ENCODE peak calls at places on chromosomes 3 and 15, in seven cellular contexts. Z is left ventricle myocardium inferior, E is HL-60, M is pancreas, B is HCT116, H is uterus, O is heart right ventricle. Y is an unnamed sample.

GRCh38 chr15:96838088-96838487 is 507.6 kb downstream of the NR2F2 start:
- DNase-seq in M (no peak), H (no peak), B (no peak), O (no peak), E (no peak), Z (no peak), Y (no peak)

GRCh38 chr15:35854398-35854797 is 308.4 kb upstream of the DPH6 start:
- DNase-seq in Z (no peak), O (no peak), H (no peak), E (no peak), M (no peak), B (no peak), Y (no peak)

GRCh38 chr3:160162440-160162839 is 62.8 kb upstream of the C3orf80 start:
- DNase-seq in M (no peak), O (no peak), Z (no peak), E (no peak), H (no peak), B (no peak), Y (no peak)

GRCh38 chr3:12138044-12138443 is 20.7 kb downstream of the TIMP4 start:
- DNase-seq in O (peak; percentile 32), H (no peak), Z (no peak), E (peak; percentile 18), B (peak; percentile 8), M (no peak), Y (no peak)

GRCh38 chr3:158808697-158809096 is 6.8 kb downstream of the MFSD1 start:
- DNase-seq in M (no peak), Z (no peak), H (no peak), E (peak; percentile 79), B (no peak), O (no peak), Y (no peak)

GRCh38 chr3:42698216-42698910 is 4.2 kb downstream of the HHATL start:
- DNase-seq in E (no peak), B (no peak), Z (no peak), M (no peak), H (no peak), O (no peak), Y (no peak)

GRCh38 chr15:98177950-98178848 is 217.7 kb downstream of the ARRDC4 start:
- DNase-seq in B (peak; percentile 36), Z (no peak), H (peak; percentile 34), M (no peak), E (peak; percentile 12), O (no peak), Y (no peak)

GRCh38 chr3:194058189-194058571 is 77.8 kb upstream of the HES1 start:
- DNase-seq in M (peak; percentile 74), Z (peak; percentile 63), B (no peak), O (peak; percentile 64), E (no peak), H (peak; percentile 26), Y (peak; percentile 73)

GRCh38 chr15:98142584-98142983 is 182.1 kb downstream of the ARRDC4 start:
- DNase-seq in M (no peak), B (no peak), E (no peak), H (no peak), O (no peak), Z (no peak), Y (no peak)

GRCh38 chr15:51195459-51195858 is 100.8 kb upstream of the TNFAIP8L3 start:
- DNase-seq in O (no peak), Z (no peak), H (no peak), B (no peak), M (no peak), E (no peak), Y (no peak)

GRCh38 chr15:80003171-80003570 is 32.2 kb upstream of the BCL2A1 start:
- DNase-seq in Z (no peak), E (no peak), O (no peak), H (no peak), M (no peak), B (no peak), Y (no peak)

GRCh38 chr3:104519968-104520655 is 846.6 kb upstream of the ALCAM start:
- DNase-seq in E (no peak), O (no peak), H (no peak), M (no peak), B (no peak), Z (no peak), Y (no peak)

GRCh38 chr3:110126065-110126464 is 788.7 kb upstream of the DPPA4 start:
- DNase-seq in B (no peak), H (no peak), O (no peak), M (no peak), Z (no peak), E (no peak), Y (no peak)

GRCh38 chr3:4741404-4742307 is 237.6 kb upstream of the BHLHE40 start:
- DNase-seq in B (peak; percentile 83), O (peak; percentile 41), Z (no peak), E (peak; percentile 68), M (peak; percentile 64), H (peak; percentile 90), Y (peak; percentile 91)

GRCh38 chr3:13420817-13421755 is 964 bp upstream of the NUP210 start:
- DNase-seq in Z (no peak), M (no peak), O (no peak), E (peak; percentile 88), B (no peak), H (no peak), Y (no peak)

GRCh38 chr3:5264896-5265770 is 77.6 kb downstream of the EDEM1 start:
- DNase-seq in E (no peak), O (no peak), M (no peak), H (no peak), Z (no peak), B (no peak), Y (no peak)

GRCh38 chr15:48337626-48338025 is 6.4 kb downstream of the DUT start:
- DNase-seq in O (no peak), E (no peak), M (no peak), B (no peak), H (no peak), Z (no peak), Y (no peak)

GRCh38 chr3:42934910-42935309 is 29.0 kb downstream of the ZNF662 start:
- DNase-seq in B (no peak), O (no peak), H (no peak), Z (no peak), E (no peak), M (no peak), Y (no peak)

GRCh38 chr3:55476515-55476914 is 10.6 kb downstream of the WNT5A start:
- DNase-seq in Z (no peak), H (no peak), B (no peak), M (no peak), O (no peak), E (no peak), Y (no peak)

GRCh38 chr3:120791958-120792357 is 49.4 kb downstream of the GTF2E1 start:
- DNase-seq in O (no peak), M (no peak), H (no peak), E (no peak), B (no peak), Z (no peak), Y (no peak)

GRCh38 chr15:97968380-97968779 is 7.9 kb downstream of the ARRDC4 start:
- DNase-seq in M (no peak), B (no peak), H (no peak), O (no peak), Z (no peak), E (no peak), Y (no peak)

GRCh38 chr3:43867673-43868072 is 176.9 kb downstream of the ABHD5 start:
- DNase-seq in E (no peak), M (no peak), B (no peak), H (no peak), Z (no peak), O (no peak), Y (no peak)

GRCh38 chr15:88800026-88800425 is 3.2 kb upstream of the ACAN start:
- DNase-seq in B (no peak), O (no peak), Z (no peak), H (no peak), E (no peak), M (no peak), Y (no peak)

GRCh38 chr15:79635149-79635771 is 203.1 kb downstream of the MINAR1 start:
- DNase-seq in M (no peak), B (no peak), H (no peak), E (no peak), O (no peak), Z (no peak), Y (no peak)

GRCh38 chr3:10743366-10744097 is 72.5 kb upstream of the SLC6A11 start:
- DNase-seq in E (no peak), M (no peak), O (no peak), H (no peak), B (no peak), Z (no peak), Y (peak; percentile 58)

GRCh38 chr15:24617646-24618045 is 57.9 kb upstream of the NPAP1 start:
- DNase-seq in O (no peak), Z (no peak), E (no peak), B (no peak), H (no peak), M (no peak), Y (no peak)

GRCh38 chr3:50268703-50269451 is at the start of gene SEMA3B:
- DNase-seq in B (no peak), E (no peak), Z (peak; percentile 60), H (peak; percentile 64), O (peak; percentile 66), M (peak; percentile 94), Y (peak; percentile 90)

GRCh38 chr3:66755924-66756323 is 242.2 kb upstream of the KBTBD8 start:
- DNase-seq in M (no peak), E (no peak), Z (no peak), H (no peak), B (no peak), O (no peak), Y (no peak)

GRCh38 chr3:54046677-54047214 is 75.6 kb upstream of the CACNA2D3 start:
- DNase-seq in O (peak; percentile 18), M (no peak), Z (no peak), E (no peak), B (no peak), H (no peak), Y (no peak)

GRCh38 chr15:93063292-93063671 is 25.7 kb downstream of the RGMA start:
- DNase-seq in B (no peak), O (no peak), M (no peak), Z (no peak), E (no peak), H (no peak), Y (no peak)
- H3K27ac ChIP-seq in B (no peak overlapping the region), O (peak overlapping the region; percentile 3), M (no peak overlapping the region), Z (peak overlapping the region; percentile 56), E (no peak overlapping the region), H (peak overlapping the region; percentile 52), Y (peak overlapping the region; percentile 45)

GRCh38 chr15:70447927-70448698 is 315.2 kb downstream of the UACA start:
- DNase-seq in H (no peak), B (no peak), M (peak; percentile 37), E (peak; percentile 61), O (peak; percentile 45), Z (peak; percentile 26), Y (no peak)
- TF ChIP-seq CTCF in H (no peak), B (no peak), M (no peak), E (no peak), O (no peak), Z (no peak), Y (no peak)

DNA sequence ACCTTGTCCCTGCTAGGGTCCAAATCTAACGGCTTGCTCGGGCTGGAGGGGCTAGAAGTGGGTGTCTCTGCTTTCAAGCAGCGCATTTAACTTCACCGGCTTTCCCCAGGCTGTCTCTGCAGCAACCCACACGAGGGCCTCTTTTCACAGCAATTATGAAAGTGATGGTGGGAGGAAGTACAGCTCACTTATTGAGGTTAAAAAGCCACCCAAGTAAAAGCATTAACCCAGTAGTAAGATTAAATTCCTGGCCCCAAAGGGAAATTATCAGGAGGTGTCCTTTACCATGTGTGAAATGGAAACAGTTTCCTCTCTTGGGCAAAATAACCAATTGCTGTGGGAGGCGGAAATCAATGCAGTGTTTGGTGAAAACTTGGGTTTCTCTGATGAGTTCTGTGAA is 41.1 kb downstream of the NGRN start:
- DNase-seq in H (no peak), B (no peak), M (no peak), Z (no peak), O (no peak), E (no peak), Y (no peak)
- H3K27ac ChIP-seq in H (peak overlapping the region; percentile 62), B (no peak overlapping the region), M (peak overlapping the region; percentile 26), Z (no peak overlapping the region), O (no peak overlapping the region), E (no peak overlapping the region), Y (peak overlapping the region; percentile 69)

GRCh38 chr15:70704166-70704565 is 59.2 kb downstream of the UACA start:
- DNase-seq in H (no peak), O (no peak), M (no peak), Z (no peak), B (no peak), E (no peak), Y (no peak)
- TF ChIP-seq CTCF in H (no peak), O (no peak), M (no peak), Z (no peak), B (no peak), E (no peak), Y (no peak)